ENCODE peak calls at places on chromosome 15, in seven cellular contexts. S is stimulated activated CD8-positive, alpha-beta memory T cell treated with anti-CD3 and anti-CD28 coated beads, Interleukin-15, amount 100 ng/mL, for 4 hours; T is right cardiac atrium; U is WTC11; H is NCI-H1105 treated with DMSO at 0.1 percent for 48 hours; Z is KBM-7; G is NCI-H2081. F is an unnamed sample.

GRCh38 chr15:88610756-88611231 is 10.3 kb upstream of the AEN start:
- DNase-seq in G (peak; percentile 25), H (peak; percentile 14), T (no peak), Z (peak; percentile 96), S (no peak), U (no peak), F (peak; percentile 46)

GRCh38 chr15:81789403-81789802 is 256.4 kb downstream of the MEX3B start:
- DNase-seq in H (no peak), G (no peak), T (no peak), S (no peak), Z (no peak), U (no peak), F (no peak)

GRCh38 chr15:39874890-39875549 is 45.0 kb downstream of the GPR176 start:
- DNase-seq in U (no peak), S (no peak), H (peak; percentile 32), Z (peak; percentile 43), T (no peak), G (peak; percentile 36), F (no peak)

GRCh38 chr15:82689147-82689546 is 20.5 kb downstream of the AP3B2 start:
- DNase-seq in U (no peak), T (no peak), S (no peak), H (no peak), G (no peak), Z (no peak), F (no peak)

GRCh38 chr15:35680951-35681350 is 135.0 kb upstream of the DPH6 start:
- DNase-seq in T (no peak), H (no peak), Z (no peak), G (no peak), S (no peak), U (no peak), F (no peak)

GRCh38 chr15:69987492-69988482 is 109.9 kb downstream of the TLE3 start:
- DNase-seq in G (no peak), H (no peak), T (no peak), S (no peak), Z (no peak), U (no peak), F (no peak)

GRCh38 chr15:60905587-60905986 is 323.5 kb downstream of the RORA start:
- DNase-seq in T (no peak), U (peak; percentile 49), G (no peak), Z (no peak), H (peak; percentile 46), S (no peak), F (no peak)

GRCh38 chr15:85927936-85928537 is 133.3 kb upstream of the KLHL25 start:
- DNase-seq in T (no peak), H (no peak), U (no peak), S (no peak), Z (no peak), G (no peak), F (no peak)

GRCh38 chr15:68214838-68215234 is 9.7 kb upstream of the CALML4 start:
- DNase-seq in U (no peak), G (no peak), S (no peak), Z (no peak), T (no peak), H (no peak), F (no peak)

GRCh38 chr15:39961051-39961450 is 27.1 kb downstream of the EIF2AK4 start:
- DNase-seq in S (no peak), G (no peak), U (no peak), Z (no peak), H (no peak), T (no peak), F (no peak)

GRCh38 chr15:58437531-58438105 is 5.8 kb downstream of the LIPC start:
- DNase-seq in H (no peak), Z (no peak), U (no peak), S (no peak), T (no peak), G (no peak), F (no peak)

GRCh38 chr15:34621675-34622074 is 38.2 kb upstream of the GOLGA8B start:
- DNase-seq in T (no peak), Z (peak; percentile 66), H (no peak), G (no peak), S (no peak), U (no peak), F (no peak)

GRCh38 chr15:31483053-31483923 is 156.7 kb downstream of the KLF13 start:
- DNase-seq in Z (no peak), H (no peak), T (no peak), S (no peak), G (no peak), U (peak; percentile 52), F (no peak)

F was measured in SIG-M5.